ENCODE peak calls at places on chromosomes 3 and 15, in eight cellular contexts. One of them, this sample, is unnamed.

GRCh38 chr3:31868246-31868645 is 112.8 kb downstream of the OSBPL10 start:
- DNase-seq in CD4-positive, alpha-beta memory T cell: no peak
- DNase-seq in HFF-Myc: no peak
- DNase-seq in ascending aorta: no peak
- DNase-seq in fibroblast of the aortic adventitia: no peak
- DNase-seq in Caco-2: no peak
- DNase-seq in epithelial cell of esophagus: no peak
- DNase-seq in AG09309: no peak
- DNase-seq in this sample: no peak

GRCh38 chr15:71595846-71596553 is 214.4 kb upstream of the NR2E3 start:
- DNase-seq in CD4-positive, alpha-beta memory T cell: no peak
- DNase-seq in HFF-Myc: no peak
- DNase-seq in ascending aorta: no peak
- DNase-seq in fibroblast of the aortic adventitia: peak
- DNase-seq in Caco-2: no peak
- DNase-seq in epithelial cell of esophagus: no peak
- DNase-seq in AG09309: no peak
- DNase-seq in this sample: no peak

GRCh38 chr3:24338409-24338808 is 156.2 kb downstream of the THRB start:
- DNase-seq in CD4-positive, alpha-beta memory T cell: no peak
- DNase-seq in HFF-Myc: no peak
- DNase-seq in ascending aorta: no peak
- DNase-seq in fibroblast of the aortic adventitia: no peak
- DNase-seq in Caco-2: no peak
- DNase-seq in epithelial cell of esophagus: no peak
- DNase-seq in AG09309: no peak
- DNase-seq in this sample: no peak

GRCh38 chr3:179977356-179977755 is 59.4 kb downstream of the PEX5L start:
- DNase-seq in CD4-positive, alpha-beta memory T cell: no peak
- DNase-seq in HFF-Myc: no peak
- DNase-seq in ascending aorta: no peak
- DNase-seq in fibroblast of the aortic adventitia: no peak
- DNase-seq in Caco-2: no peak
- DNase-seq in epithelial cell of esophagus: no peak
- DNase-seq in AG09309: no peak
- DNase-seq in this sample: no peak

GRCh38 chr3:52512105-52512504 is 17.0 kb downstream of the STAB1 start:
- DNase-seq in CD4-positive, alpha-beta memory T cell: no peak
- DNase-seq in HFF-Myc: no peak
- DNase-seq in ascending aorta: no peak
- DNase-seq in fibroblast of the aortic adventitia: no peak
- DNase-seq in Caco-2: no peak
- DNase-seq in epithelial cell of esophagus: no peak
- DNase-seq in AG09309: no peak
- DNase-seq in this sample: no peak

GRCh38 chr15:70320077-70320830 is 222.5 kb upstream of the TLE3 start:
- DNase-seq in CD4-positive, alpha-beta memory T cell: no peak
- DNase-seq in HFF-Myc: no peak
- DNase-seq in ascending aorta: no peak
- DNase-seq in fibroblast of the aortic adventitia: no peak
- DNase-seq in Caco-2: no peak
- DNase-seq in epithelial cell of esophagus: no peak
- DNase-seq in AG09309: no peak
- DNase-seq in this sample: peak

GRCh38 chr3:30428251-30428650 is 178.2 kb upstream of the TGFBR2 start:
- DNase-seq in CD4-positive, alpha-beta memory T cell: no peak
- DNase-seq in HFF-Myc: no peak
- DNase-seq in ascending aorta: no peak
- DNase-seq in fibroblast of the aortic adventitia: peak
- DNase-seq in Caco-2: no peak
- DNase-seq in epithelial cell of esophagus: peak
- DNase-seq in AG09309: no peak
- DNase-seq in this sample: no peak

GRCh38 chr15:64134322-64134829 is 17.2 kb upstream of the SNX22 start:
- DNase-seq in CD4-positive, alpha-beta memory T cell: no peak
- DNase-seq in HFF-Myc: no peak
- DNase-seq in ascending aorta: no peak
- DNase-seq in fibroblast of the aortic adventitia: peak
- DNase-seq in Caco-2: no peak
- DNase-seq in epithelial cell of esophagus: peak
- DNase-seq in AG09309: no peak
- DNase-seq in this sample: no peak

GRCh38 chr3:132596816-132597433 is at the start of gene ACKR4:
- DNase-seq in CD4-positive, alpha-beta memory T cell: no peak
- DNase-seq in HFF-Myc: no peak
- DNase-seq in ascending aorta: no peak
- DNase-seq in fibroblast of the aortic adventitia: peak
- DNase-seq in Caco-2: no peak
- DNase-seq in epithelial cell of esophagus: no peak
- DNase-seq in AG09309: no peak
- DNase-seq in this sample: peak

GRCh38 chr15:65873271-65873670 is 4.0 kb downstream of the RAB11A start:
- DNase-seq in CD4-positive, alpha-beta memory T cell: no peak
- DNase-seq in HFF-Myc: no peak
- DNase-seq in ascending aorta: no peak
- DNase-seq in fibroblast of the aortic adventitia: peak
- DNase-seq in Caco-2: no peak
- DNase-seq in epithelial cell of esophagus: peak
- DNase-seq in AG09309: no peak
- DNase-seq in this sample: no peak

GRCh38 chr15:68631621-68632051 is 52.8 kb downstream of the CORO2B start:
- DNase-seq in CD4-positive, alpha-beta memory T cell: no peak
- DNase-seq in HFF-Myc: no peak
- DNase-seq in ascending aorta: no peak
- DNase-seq in fibroblast of the aortic adventitia: no peak
- DNase-seq in Caco-2: no peak
- DNase-seq in epithelial cell of esophagus: no peak
- DNase-seq in AG09309: no peak
- DNase-seq in this sample: no peak

GRCh38 chr15:39084683-39085530 is 496.0 kb upstream of the THBS1 start:
- DNase-seq in CD4-positive, alpha-beta memory T cell: no peak
- DNase-seq in HFF-Myc: peak
- DNase-seq in ascending aorta: no peak
- DNase-seq in fibroblast of the aortic adventitia: peak
- DNase-seq in Caco-2: no peak
- DNase-seq in epithelial cell of esophagus: peak
- DNase-seq in AG09309: peak
- DNase-seq in this sample: peak

GRCh38 chr3:126537116-126537729 is 13.3 kb downstream of the CHST13 start:
- DNase-seq in CD4-positive, alpha-beta memory T cell: no peak
- DNase-seq in HFF-Myc: no peak
- DNase-seq in ascending aorta: peak
- DNase-seq in fibroblast of the aortic adventitia: no peak
- DNase-seq in Caco-2: peak
- DNase-seq in epithelial cell of esophagus: no peak
- DNase-seq in AG09309: no peak
- DNase-seq in this sample: no peak

GRCh38 chr3:8482960-8483665 is 18.5 kb upstream of the LMCD1 start:
- DNase-seq in CD4-positive, alpha-beta memory T cell: no peak
- DNase-seq in HFF-Myc: peak
- DNase-seq in ascending aorta: peak
- DNase-seq in fibroblast of the aortic adventitia: peak
- DNase-seq in Caco-2: no peak
- DNase-seq in epithelial cell of esophagus: peak
- DNase-seq in AG09309: peak
- DNase-seq in this sample: no peak

GRCh38 chr15:43769584-43770228 is 7.1 kb downstream of the ELL3 start:
- DNase-seq in CD4-positive, alpha-beta memory T cell: peak
- DNase-seq in HFF-Myc: peak
- DNase-seq in ascending aorta: peak
- DNase-seq in fibroblast of the aortic adventitia: peak
- DNase-seq in Caco-2: peak
- DNase-seq in epithelial cell of esophagus: peak
- DNase-seq in AG09309: no peak
- DNase-seq in this sample: peak

GRCh38 chr15:99343836-99344551 is 92.7 kb downstream of the LRRC28 start:
- DNase-seq in CD4-positive, alpha-beta memory T cell: peak
- DNase-seq in HFF-Myc: no peak
- DNase-seq in ascending aorta: no peak
- DNase-seq in fibroblast of the aortic adventitia: peak
- DNase-seq in Caco-2: no peak
- DNase-seq in epithelial cell of esophagus: no peak
- DNase-seq in AG09309: no peak
- DNase-seq in this sample: peak

GRCh38 chr15:101191242-101191641 is 60.6 kb downstream of the CHSY1 start:
- DNase-seq in CD4-positive, alpha-beta memory T cell: no peak
- DNase-seq in HFF-Myc: no peak
- DNase-seq in ascending aorta: no peak
- DNase-seq in fibroblast of the aortic adventitia: no peak
- DNase-seq in Caco-2: no peak
- DNase-seq in epithelial cell of esophagus: no peak
- DNase-seq in AG09309: no peak
- DNase-seq in this sample: no peak

GRCh38 chr3:52374173-52374572 is 58.1 kb downstream of the DNAH1 start:
- DNase-seq in CD4-positive, alpha-beta memory T cell: no peak
- DNase-seq in HFF-Myc: no peak
- DNase-seq in ascending aorta: no peak
- DNase-seq in fibroblast of the aortic adventitia: no peak
- DNase-seq in Caco-2: no peak
- DNase-seq in epithelial cell of esophagus: no peak
- DNase-seq in AG09309: no peak
- DNase-seq in this sample: no peak

GRCh38 chr3:126538966-126539365 is 15.0 kb downstream of the CHST13 start:
- DNase-seq in CD4-positive, alpha-beta memory T cell: no peak
- DNase-seq in HFF-Myc: no peak
- DNase-seq in ascending aorta: no peak
- DNase-seq in fibroblast of the aortic adventitia: no peak
- DNase-seq in Caco-2: no peak
- DNase-seq in epithelial cell of esophagus: no peak
- DNase-seq in AG09309: no peak
- DNase-seq in this sample: no peak

DNA sequence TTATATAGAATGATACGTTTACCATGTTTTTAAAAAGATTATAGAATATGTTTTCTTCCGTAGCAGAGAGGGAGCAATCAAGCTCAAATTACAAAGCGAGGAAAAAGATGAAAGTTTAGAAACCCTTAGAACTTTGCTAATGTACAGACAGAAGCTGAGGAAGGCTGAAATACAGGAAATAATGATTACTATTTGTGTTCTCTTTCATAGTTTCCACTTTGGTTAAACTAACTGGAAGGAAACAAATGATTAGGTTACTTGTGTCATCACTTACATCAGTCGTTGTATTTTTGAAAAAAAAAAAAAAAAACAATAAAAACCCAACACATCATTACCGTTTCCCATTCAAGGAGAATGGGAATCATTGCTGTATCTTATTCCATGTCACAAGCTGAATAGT is 337.8 kb upstream of the CBLB start:
- DNase-seq in CD4-positive, alpha-beta memory T cell: no peak
- DNase-seq in HFF-Myc: no peak
- DNase-seq in ascending aorta: no peak
- DNase-seq in fibroblast of the aortic adventitia: no peak
- DNase-seq in Caco-2: no peak
- DNase-seq in epithelial cell of esophagus: no peak
- DNase-seq in AG09309: no peak
- DNase-seq in this sample: no peak
- H3K4me3 ChIP-seq in CD4-positive, alpha-beta memory T cell: peak
- H3K4me3 ChIP-seq in HFF-Myc: no peak
- H3K4me3 ChIP-seq in ascending aorta: no peak
- H3K4me3 ChIP-seq in fibroblast of the aortic adventitia: no peak
- H3K4me3 ChIP-seq in Caco-2: no peak
- H3K4me3 ChIP-seq in epithelial cell of esophagus: no peak
- H3K4me3 ChIP-seq in AG09309: no peak
- H3K4me3 ChIP-seq in this sample: no peak

DNA sequence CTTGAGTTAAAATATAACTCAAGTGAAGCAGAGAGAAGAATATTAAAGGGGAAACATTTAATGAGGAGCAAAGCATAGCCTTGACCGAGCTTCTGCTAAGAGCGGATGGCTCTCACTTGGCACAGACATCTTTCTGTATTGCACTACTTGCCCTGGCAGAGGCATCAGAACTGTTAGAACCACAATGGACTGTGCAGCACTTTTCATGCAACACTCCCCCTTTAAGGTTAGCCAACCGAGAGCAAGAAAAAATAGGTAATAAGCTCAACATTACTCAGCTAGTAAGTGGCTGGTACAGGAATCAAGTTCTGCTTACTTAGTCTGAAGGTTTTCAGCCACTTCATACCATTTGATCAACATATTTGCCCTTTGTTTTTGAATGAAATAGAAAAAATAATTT is 33.7 kb downstream of the CRTC3 start:
- DNase-seq in CD4-positive, alpha-beta memory T cell: no peak
- DNase-seq in HFF-Myc: no peak
- DNase-seq in ascending aorta: no peak
- DNase-seq in fibroblast of the aortic adventitia: no peak
- DNase-seq in Caco-2: no peak
- DNase-seq in epithelial cell of esophagus: no peak
- DNase-seq in AG09309: no peak
- DNase-seq in this sample: no peak
- H3K4me3 ChIP-seq in CD4-positive, alpha-beta memory T cell: no peak
- H3K4me3 ChIP-seq in HFF-Myc: no peak
- H3K4me3 ChIP-seq in ascending aorta: no peak
- H3K4me3 ChIP-seq in fibroblast of the aortic adventitia: no peak
- H3K4me3 ChIP-seq in Caco-2: no peak
- H3K4me3 ChIP-seq in epithelial cell of esophagus: no peak
- H3K4me3 ChIP-seq in AG09309: no peak
- H3K4me3 ChIP-seq in this sample: no peak

DNA sequence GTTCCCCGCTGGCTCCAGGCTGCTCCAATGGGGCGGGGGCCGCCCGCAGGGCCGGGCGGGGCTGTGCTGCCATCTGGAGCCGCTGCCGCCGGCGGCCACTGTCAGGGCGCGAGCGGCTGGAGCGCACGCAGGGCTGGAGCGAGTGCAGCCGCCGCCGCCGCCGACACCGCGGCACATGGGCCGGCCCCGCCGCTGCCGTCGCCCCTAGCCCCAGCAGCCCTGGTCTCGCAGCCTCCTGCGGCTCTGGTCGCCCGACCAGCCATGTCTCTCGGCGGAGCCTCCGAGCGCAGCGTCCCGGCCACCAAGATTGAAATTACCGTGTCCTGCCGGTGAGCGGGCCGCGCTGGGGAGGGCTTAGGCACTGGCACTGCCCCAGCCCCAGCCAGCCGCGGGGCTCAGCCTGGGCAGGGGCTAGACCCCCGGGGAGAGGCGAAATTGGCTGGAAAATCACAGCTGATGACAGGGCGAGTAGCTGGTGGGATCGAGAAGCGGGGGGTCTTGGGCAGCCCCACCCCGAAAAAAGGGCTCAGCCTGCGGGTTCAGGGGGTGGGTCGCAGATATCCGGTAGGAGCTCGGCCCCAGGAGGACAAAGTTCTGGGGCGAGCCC is at the start of gene CPNE9:
- DNase-seq in CD4-positive, alpha-beta memory T cell: no peak
- DNase-seq in HFF-Myc: no peak
- DNase-seq in ascending aorta: no peak
- DNase-seq in fibroblast of the aortic adventitia: no peak
- DNase-seq in Caco-2: no peak
- DNase-seq in epithelial cell of esophagus: no peak
- DNase-seq in AG09309: no peak
- DNase-seq in this sample: no peak
- H3K4me3 ChIP-seq in CD4-positive, alpha-beta memory T cell: no peak
- H3K4me3 ChIP-seq in HFF-Myc: peak
- H3K4me3 ChIP-seq in ascending aorta: peak
- H3K4me3 ChIP-seq in fibroblast of the aortic adventitia: peak
- H3K4me3 ChIP-seq in Caco-2: peak
- H3K4me3 ChIP-seq in epithelial cell of esophagus: peak
- H3K4me3 ChIP-seq in AG09309: peak
- H3K4me3 ChIP-seq in this sample: no peak

DNA sequence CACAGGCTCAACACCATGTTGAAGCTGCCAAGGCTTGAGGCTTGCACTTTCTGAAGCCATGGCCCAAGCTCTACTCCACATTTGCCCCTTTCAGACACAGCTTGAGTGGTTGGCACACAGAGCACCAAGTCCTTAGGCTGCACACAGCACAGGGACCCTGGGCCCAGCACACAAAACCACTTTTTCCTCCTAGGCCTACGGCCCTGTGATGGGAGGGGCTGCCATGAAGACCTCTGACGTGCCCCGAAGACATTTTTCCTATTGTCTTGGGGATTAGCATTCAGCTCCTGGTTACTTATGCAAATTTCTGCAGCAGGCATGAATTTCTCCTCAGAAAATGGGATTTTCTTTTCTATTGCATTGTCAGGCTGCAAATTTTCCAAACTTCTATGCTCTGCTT is 445.5 kb downstream of the NLGN1 start:
- DNase-seq in CD4-positive, alpha-beta memory T cell: no peak
- DNase-seq in HFF-Myc: no peak
- DNase-seq in ascending aorta: no peak
- DNase-seq in fibroblast of the aortic adventitia: no peak
- DNase-seq in Caco-2: no peak
- DNase-seq in epithelial cell of esophagus: no peak
- DNase-seq in AG09309: no peak
- DNase-seq in this sample: no peak
- H3K4me3 ChIP-seq in CD4-positive, alpha-beta memory T cell: no peak
- H3K4me3 ChIP-seq in HFF-Myc: no peak
- H3K4me3 ChIP-seq in ascending aorta: no peak
- H3K4me3 ChIP-seq in fibroblast of the aortic adventitia: no peak
- H3K4me3 ChIP-seq in Caco-2: no peak
- H3K4me3 ChIP-seq in epithelial cell of esophagus: no peak
- H3K4me3 ChIP-seq in AG09309: no peak
- H3K4me3 ChIP-seq in this sample: no peak

This sample was measured in GM12865.